ENCODE peak calls at places on chromosomes 1 and 21, in four cellular contexts. One of them, this sample, is unnamed. For H3K4me1, the result is how much of the 10 kb centered on the place peaks cover.

GRCh38 chr1:15254521-15254920 is 7.5 kb downstream of the FHAD1 start:
- DNase-seq in keratinocyte: no peak
- DNase-seq in neuronal stem cell: no peak
- DNase-seq in HCT116: no peak
- DNase-seq in this sample: no peak

GRCh38 chr1:107019166-107019565 is 37.3 kb upstream of the PRMT6 start:
- DNase-seq in keratinocyte: no peak
- DNase-seq in neuronal stem cell: no peak
- DNase-seq in HCT116: no peak
- DNase-seq in this sample: no peak

GRCh38 chr1:110876748-110877341 is 3.9 kb downstream of the CD53 start:
- DNase-seq in keratinocyte: no peak
- DNase-seq in HCT116: no peak
- DNase-seq in neuronal stem cell: no peak
- DNase-seq in this sample: no peak

GRCh38 chr1:236185687-236186086 is 43.3 kb downstream of the GPR137B start:
- DNase-seq in neuronal stem cell: no peak
- DNase-seq in keratinocyte: no peak
- DNase-seq in HCT116: no peak
- DNase-seq in this sample: no peak

GRCh38 chr1:209704584-209704983 is at the start of gene HSD11B1:
- DNase-seq in neuronal stem cell: no peak
- DNase-seq in HCT116: no peak
- DNase-seq in keratinocyte: no peak
- DNase-seq in this sample: peak

GRCh38 chr1:93442276-93442675 is 5.6 kb upstream of the FNBP1L start:
- DNase-seq in HCT116: no peak
- DNase-seq in neuronal stem cell: no peak
- DNase-seq in keratinocyte: no peak
- DNase-seq in this sample: peak

GRCh38 chr1:151993734-151994496 is at the start of gene S100A10:
- DNase-seq in neuronal stem cell: no peak
- DNase-seq in keratinocyte: no peak
- DNase-seq in HCT116: no peak
- DNase-seq in this sample: peak

GRCh38 chr1:28010979-28011378 is 51.2 kb downstream of the XKR8 start:
- DNase-seq in keratinocyte: no peak
- DNase-seq in HCT116: no peak
- DNase-seq in neuronal stem cell: no peak
- DNase-seq in this sample: no peak

GRCh38 chr1:198681831-198682756 is 43.3 kb downstream of the PTPRC start:
- DNase-seq in neuronal stem cell: peak
- DNase-seq in HCT116: no peak
- DNase-seq in keratinocyte: no peak
- DNase-seq in this sample: peak

GRCh38 chr1:97778718-97779117 is 142.1 kb downstream of the DPYD start:
- DNase-seq in neuronal stem cell: no peak
- DNase-seq in HCT116: no peak
- DNase-seq in keratinocyte: no peak
- DNase-seq in this sample: no peak

GRCh38 chr1:42214447-42214871 is 49.9 kb upstream of the GUCA2A start:
- DNase-seq in keratinocyte: no peak
- DNase-seq in HCT116: no peak
- DNase-seq in neuronal stem cell: no peak
- DNase-seq in this sample: no peak

GRCh38 chr1:119327436-119328155 is 41.0 kb upstream of the HAO2 start:
- DNase-seq in keratinocyte: no peak
- DNase-seq in neuronal stem cell: peak
- DNase-seq in HCT116: no peak
- DNase-seq in this sample: peak

GRCh38 chr1:13864760-13865159 is 164.8 kb downstream of the PRDM2 start:
- DNase-seq in keratinocyte: no peak
- DNase-seq in neuronal stem cell: no peak
- DNase-seq in HCT116: no peak
- DNase-seq in this sample: no peak

GRCh38 chr1:38223391-38223790 is 176.8 kb upstream of the POU3F1 start:
- DNase-seq in neuronal stem cell: no peak
- DNase-seq in HCT116: no peak
- DNase-seq in keratinocyte: no peak
- DNase-seq in this sample: no peak

GRCh38 chr21:39181205-39181818 is 1.9 kb downstream of the PSMG1 start:
- DNase-seq in neuronal stem cell: no peak
- DNase-seq in keratinocyte: no peak
- DNase-seq in HCT116: no peak
- DNase-seq in this sample: no peak

GRCh38 chr1:101250219-101250618 is 13.4 kb downstream of the S1PR1 start:
- DNase-seq in keratinocyte: no peak
- DNase-seq in HCT116: no peak
- DNase-seq in neuronal stem cell: no peak
- DNase-seq in this sample: no peak

GRCh38 chr1:199403421-199404116 is 623.9 kb upstream of the NR5A2 start:
- DNase-seq in HCT116: no peak
- DNase-seq in keratinocyte: no peak
- DNase-seq in neuronal stem cell: no peak
- DNase-seq in this sample: no peak

GRCh38 chr1:233112184-233113008 is 162.0 kb downstream of the NTPCR start:
- DNase-seq in HCT116: no peak
- DNase-seq in neuronal stem cell: peak
- DNase-seq in keratinocyte: no peak
- DNase-seq in this sample: no peak

GRCh38 chr21:36079010-36079649 is 9.3 kb downstream of the CBR1 start:
- DNase-seq in HCT116: no peak
- DNase-seq in keratinocyte: no peak
- DNase-seq in neuronal stem cell: no peak
- DNase-seq in this sample: peak

GRCh38 chr21:14947613-14948160 is 117.1 kb downstream of the NRIP1 start:
- DNase-seq in HCT116: no peak
- DNase-seq in neuronal stem cell: no peak
- DNase-seq in keratinocyte: no peak
- DNase-seq in this sample: no peak

GRCh38 chr21:42980959-42981523 is 6.7 kb downstream of the PKNOX1 start:
- DNase-seq in HCT116: no peak
- DNase-seq in keratinocyte: no peak
- DNase-seq in neuronal stem cell: no peak
- DNase-seq in this sample: no peak

GRCh38 chr1:228978486-228979324 is 243.4 kb downstream of the RHOU start:
- DNase-seq in neuronal stem cell: no peak
- DNase-seq in keratinocyte: no peak
- DNase-seq in HCT116: no peak
- DNase-seq in this sample: no peak

GRCh38 chr1:110559157-110559556 is 40.2 kb upstream of the KCNA10 start:
- DNase-seq in neuronal stem cell: no peak
- DNase-seq in HCT116: no peak
- DNase-seq in keratinocyte: peak
- DNase-seq in this sample: no peak

GRCh38 chr1:234987415-234988159 is 141.1 kb downstream of the TOMM20 start:
- DNase-seq in HCT116: no peak
- DNase-seq in keratinocyte: no peak
- DNase-seq in neuronal stem cell: peak
- DNase-seq in this sample: peak

GRCh38 chr1:1146026-1146425 is 27.7 kb upstream of the TTLL10 start:
- DNase-seq in HCT116: no peak
- DNase-seq in neuronal stem cell: no peak
- DNase-seq in keratinocyte: no peak
- DNase-seq in this sample: no peak

GRCh38 chr1:210260087-210260486 is 27.5 kb downstream of the SERTAD4 start:
- DNase-seq in neuronal stem cell: no peak
- DNase-seq in keratinocyte: no peak
- DNase-seq in HCT116: no peak
- DNase-seq in this sample: no peak

GRCh38 chr1:182056596-182057366 is 4.7 kb downstream of the ZNF648 start:
- DNase-seq in HCT116: no peak
- DNase-seq in keratinocyte: no peak
- DNase-seq in neuronal stem cell: no peak
- DNase-seq in this sample: no peak

DNA sequence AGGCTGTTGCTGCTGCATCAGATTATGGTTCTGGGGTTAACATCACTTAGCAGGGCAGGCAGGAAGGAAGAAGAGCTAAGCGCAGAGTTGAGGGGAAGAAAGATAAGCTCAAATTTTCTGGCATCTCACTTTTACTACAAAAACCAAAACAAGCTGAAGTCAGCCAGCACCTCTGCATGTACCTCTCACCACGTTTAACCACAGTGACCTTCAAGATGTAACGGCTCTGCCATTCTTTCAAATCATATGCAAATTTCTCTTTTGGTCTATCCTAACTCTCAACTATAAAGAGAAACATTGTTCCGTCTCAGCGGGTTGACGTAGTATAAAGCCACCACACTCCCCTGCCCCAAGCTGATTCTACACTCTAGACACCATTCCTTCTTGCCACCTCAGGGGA is 154.4 kb downstream of the OMA1 start:
- DNase-seq in keratinocyte: no peak
- DNase-seq in HCT116: no peak
- DNase-seq in neuronal stem cell: no peak
- DNase-seq in this sample: no peak
- H3K27ac ChIP-seq in keratinocyte: no peak
- H3K27ac ChIP-seq in HCT116: no peak
- H3K27ac ChIP-seq in neuronal stem cell: no peak
- H3K27ac ChIP-seq in this sample: no peak

DNA sequence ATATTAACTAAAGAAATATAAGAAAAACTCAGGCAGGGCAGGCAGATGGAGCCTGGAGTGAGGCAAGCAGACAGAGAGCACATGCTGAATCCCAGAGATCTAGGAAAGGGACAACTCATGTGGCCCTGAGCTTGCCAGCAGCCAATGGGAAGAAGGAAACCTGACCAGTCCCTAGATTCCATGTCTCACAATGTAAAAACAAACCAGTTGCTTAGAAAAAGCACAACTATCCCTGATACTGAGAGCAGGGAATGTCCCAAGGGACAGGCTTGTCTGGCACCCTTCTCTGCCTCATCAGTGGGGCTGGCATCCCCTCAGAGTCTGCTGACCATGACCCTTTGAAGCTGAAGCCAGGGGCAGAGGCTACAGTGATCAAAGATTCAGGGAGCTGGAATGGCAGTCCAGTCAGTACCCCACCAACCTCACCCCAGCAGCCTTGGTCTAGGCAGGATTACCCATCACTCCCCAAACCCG is 27.8 kb downstream of the HSPG2 start:
- DNase-seq in HCT116: no peak
- DNase-seq in neuronal stem cell: no peak
- DNase-seq in keratinocyte: no peak
- DNase-seq in this sample: no peak
- H3K4me1 ChIP-seq in HCT116: under half
- H3K4me1 ChIP-seq in neuronal stem cell: under half
- H3K4me1 ChIP-seq in keratinocyte: under half
- H3K4me1 ChIP-seq in this sample: half or more

DNA sequence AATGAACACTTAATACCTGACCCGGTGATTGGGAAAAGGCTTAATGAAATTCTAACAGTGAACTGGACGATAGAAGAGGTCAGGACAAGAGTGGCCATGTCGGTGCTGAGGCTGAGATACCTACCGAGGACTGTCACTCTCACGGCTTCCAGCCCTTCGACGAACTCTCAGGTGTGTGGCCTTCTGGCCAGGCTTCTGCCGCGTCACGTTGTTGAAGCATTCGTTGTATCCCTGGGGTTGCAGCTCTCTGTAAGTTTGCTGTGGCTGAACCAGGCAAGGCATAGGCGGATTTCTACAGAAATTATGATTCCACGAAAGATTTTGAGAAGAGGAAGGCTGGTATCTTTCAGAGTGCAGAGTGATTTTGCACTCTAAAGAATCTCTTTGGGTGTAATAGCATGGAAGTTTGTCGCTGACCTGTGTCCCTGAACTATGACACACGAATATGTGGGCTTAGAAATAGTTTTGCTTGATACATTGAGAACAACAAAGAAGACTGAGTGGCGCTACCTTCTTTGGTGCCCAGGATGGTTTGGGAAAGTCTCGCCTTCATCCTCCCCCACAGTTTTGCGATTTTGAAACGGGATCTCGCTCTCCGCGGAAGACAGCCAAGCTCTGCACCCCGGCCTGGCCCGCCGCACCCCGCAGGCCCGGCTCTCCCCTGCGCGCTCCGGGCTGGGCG is 403 bp upstream of the EPHX4 start:
- DNase-seq in neuronal stem cell: no peak
- DNase-seq in HCT116: no peak
- DNase-seq in keratinocyte: no peak
- DNase-seq in this sample: no peak
- H3K4me3 ChIP-seq in neuronal stem cell: peak
- H3K4me3 ChIP-seq in HCT116: peak
- H3K4me3 ChIP-seq in keratinocyte: peak
- H3K4me3 ChIP-seq in this sample: peak

DNA sequence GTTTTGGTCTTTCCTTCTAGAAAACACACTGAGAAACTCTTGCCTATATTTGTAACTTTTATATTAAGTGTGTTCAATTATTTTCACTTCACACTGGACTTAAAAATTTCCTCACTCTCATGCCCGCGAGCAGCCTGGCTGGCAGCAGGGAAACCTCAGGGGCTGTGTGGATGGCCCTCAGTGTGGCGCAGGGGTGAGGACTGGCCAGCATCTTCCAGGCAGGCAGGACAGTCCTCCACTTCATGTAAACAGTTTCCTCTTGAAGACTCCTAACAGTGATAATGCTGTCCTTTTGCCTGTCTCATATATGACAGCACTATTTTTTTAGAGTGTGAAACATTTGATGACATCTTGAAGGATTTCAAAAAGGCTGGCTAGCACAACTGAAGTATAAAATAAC is 618.6 kb downstream of the KIF26B start:
- DNase-seq in neuronal stem cell: no peak
- DNase-seq in keratinocyte: no peak
- DNase-seq in HCT116: no peak
- DNase-seq in this sample: no peak
- H3K27ac ChIP-seq in neuronal stem cell: no peak
- H3K27ac ChIP-seq in keratinocyte: no peak
- H3K27ac ChIP-seq in HCT116: no peak
- H3K27ac ChIP-seq in this sample: no peak

DNA sequence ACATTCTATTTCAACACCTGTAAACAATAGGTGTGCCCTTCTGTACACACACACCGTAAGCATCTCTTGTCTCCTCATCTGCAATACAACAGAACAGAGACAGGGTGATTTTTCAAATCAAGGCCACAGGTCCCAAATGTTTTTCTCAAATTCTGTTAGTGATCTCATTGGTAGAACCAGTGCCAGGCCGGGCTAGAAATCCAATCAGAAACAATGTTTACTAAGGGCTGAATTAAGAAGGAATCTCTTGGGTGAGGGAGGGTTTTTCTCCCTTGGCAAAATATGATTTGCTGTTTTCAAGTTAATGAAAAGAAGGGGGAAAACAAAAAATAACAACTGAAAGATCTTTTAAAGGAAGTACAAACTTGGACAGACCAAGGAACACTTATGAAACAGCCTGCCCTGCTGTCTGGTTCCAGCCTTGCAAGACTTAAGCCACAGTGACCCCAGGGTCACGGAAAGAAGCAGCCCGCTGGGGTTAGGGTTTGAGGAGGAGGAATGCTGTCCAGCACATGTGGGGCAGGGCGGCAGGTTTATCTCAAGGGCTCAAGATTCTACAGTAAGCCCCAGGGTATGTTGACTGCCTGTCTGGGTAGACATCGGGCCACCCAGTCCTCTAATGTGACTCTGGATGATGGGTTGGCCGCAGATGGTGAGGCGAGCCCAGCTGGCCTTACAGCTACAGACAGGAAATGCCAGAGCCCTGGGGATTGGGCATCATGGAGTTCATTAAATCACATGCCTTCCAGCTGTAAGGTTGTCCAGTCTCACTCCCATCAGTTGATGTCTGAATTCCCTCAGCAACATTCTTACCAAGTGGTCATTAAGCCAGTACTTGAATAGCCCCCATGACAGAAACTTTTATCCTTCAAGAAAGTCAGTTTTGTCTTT is 73.3 kb upstream of the SLC44A3 start:
- DNase-seq in HCT116: no peak
- DNase-seq in neuronal stem cell: no peak
- DNase-seq in keratinocyte: no peak
- DNase-seq in this sample: no peak
- H3K4me1 ChIP-seq in HCT116: under half
- H3K4me1 ChIP-seq in neuronal stem cell: under half
- H3K4me1 ChIP-seq in keratinocyte: under half
- H3K4me1 ChIP-seq in this sample: under half